ENCODE peak calls at places on chromosomes 13 and 19, in five cellular contexts. One of them, this sample, is unnamed.

GRCh38 chr13:103952183-103952582 is 886.0 kb upstream of the SLC10A2 start:
- DNase-seq in glutamatergic neuron: no peak
- DNase-seq in NCI-H1105: no peak
- DNase-seq in IMR-90: no peak
- DNase-seq in H54: no peak
- DNase-seq in this sample: no peak

GRCh38 chr19:8396185-8396562 is 6.0 kb downstream of the RAB11B start:
- DNase-seq in glutamatergic neuron: no peak
- DNase-seq in H54: no peak
- DNase-seq in NCI-H1105: no peak
- DNase-seq in IMR-90: no peak
- DNase-seq in this sample: no peak

GRCh38 chr13:72453161-72453560 is 274.3 kb downstream of the MZT1 start:
- DNase-seq in IMR-90: no peak
- DNase-seq in glutamatergic neuron: no peak
- DNase-seq in H54: no peak
- DNase-seq in NCI-H1105: no peak
- DNase-seq in this sample: no peak

GRCh38 chr19:54232552-54232934 is 9.7 kb upstream of the LILRB3 start:
- DNase-seq in IMR-90: no peak
- DNase-seq in NCI-H1105: no peak
- DNase-seq in glutamatergic neuron: no peak
- DNase-seq in H54: no peak
- DNase-seq in this sample: no peak

GRCh38 chr13:77053192-77053591 is 26.2 kb upstream of the FBXL3 start:
- DNase-seq in glutamatergic neuron: no peak
- DNase-seq in IMR-90: no peak
- DNase-seq in H54: no peak
- DNase-seq in NCI-H1105: no peak
- DNase-seq in this sample: no peak

GRCh38 chr19:31110331-31110730 is 238.9 kb downstream of the TSHZ3 start:
- DNase-seq in glutamatergic neuron: no peak
- DNase-seq in H54: peak; percentile 42
- DNase-seq in NCI-H1105: no peak
- DNase-seq in IMR-90: peak; percentile 45
- DNase-seq in this sample: no peak

GRCh38 chr13:58994778-58995177 is 1169.0 kb downstream of the DIAPH3 start:
- DNase-seq in IMR-90: no peak
- DNase-seq in glutamatergic neuron: no peak
- DNase-seq in NCI-H1105: no peak
- DNase-seq in H54: no peak
- DNase-seq in this sample: no peak

GRCh38 chr19:3403489-3404323 is 37.3 kb downstream of the NFIC start:
- DNase-seq in IMR-90: peak; percentile 97
- DNase-seq in NCI-H1105: no peak
- DNase-seq in glutamatergic neuron: no peak
- DNase-seq in H54: peak; percentile 42
- DNase-seq in this sample: peak; percentile 81

GRCh38 chr13:113561417-113562084 is 23.0 kb upstream of the TFDP1 start:
- DNase-seq in IMR-90: no peak
- DNase-seq in glutamatergic neuron: no peak
- DNase-seq in H54: no peak
- DNase-seq in NCI-H1105: no peak
- DNase-seq in this sample: no peak

GRCh38 chr13:37403776-37404497 is 194.6 kb downstream of the POSTN start:
- DNase-seq in glutamatergic neuron: no peak
- DNase-seq in H54: no peak
- DNase-seq in IMR-90: peak; percentile 92
- DNase-seq in NCI-H1105: no peak
- DNase-seq in this sample: no peak

This sample was measured in nucleus accumbens.